ENCODE peak calls at places on chromosomes 4 and X, in seven cellular contexts. Z, S, L, Y, G, W and R are unnamed samples.

GRCh38 chr4:141898336-141898735 is 262.0 kb downstream of the IL15 start:
- DNase-seq in Z (no peak), S (peak), L (no peak), Y (no peak), G (no peak), W (no peak), R (no peak)

GRCh38 chr4:36884151-36884550 is 360.4 kb upstream of the NWD2 start:
- DNase-seq in Z (no peak), S (no peak), L (no peak), Y (no peak), G (no peak), W (no peak), R (no peak)

GRCh38 chr4:3871881-3872833 is 106.0 kb downstream of the ADRA2C start:
- DNase-seq in Z (no peak), S (no peak), L (no peak), Y (peak), G (no peak), W (no peak), R (no peak)

GRCh38 chrX:22085969-22086368 is 53.8 kb downstream of the PHEX start:
- DNase-seq in Z (no peak), S (no peak), L (no peak), Y (no peak), G (no peak), W (no peak), R (no peak)

GRCh38 chr4:143307536-143307935 is 29.1 kb upstream of the GAB1 start:
- DNase-seq in Z (no peak), S (no peak), L (no peak), Y (peak), G (no peak), W (no peak), R (no peak)

GRCh38 chr4:65645185-65645584 is 25.1 kb downstream of the EPHA5 start:
- DNase-seq in Z (no peak), S (peak), L (no peak), Y (no peak), G (peak), W (peak), R (no peak)

GRCh38 chr4:82423245-82424054 is 6.8 kb downstream of the HNRNPDL start:
- DNase-seq in Z (no peak), S (peak), L (no peak), Y (no peak), G (no peak), W (no peak), R (no peak)

GRCh38 chr4:119825696-119826095 is 197.1 kb upstream of the PDE5A start:
- DNase-seq in Z (no peak), S (no peak), L (no peak), Y (no peak), G (no peak), W (no peak), R (no peak)

GRCh38 chr4:152605641-152606304 is 69.9 kb upstream of the FBXW7 start:
- DNase-seq in Z (no peak), S (peak), L (no peak), Y (no peak), G (no peak), W (peak), R (no peak)

GRCh38 chr4:37825943-37826281 is 574 bp upstream of the PGM2 start:
- DNase-seq in Z (no peak), S (no peak), L (no peak), Y (no peak), G (no peak), W (no peak), R (no peak)

GRCh38 chrX:130304587-130305368 is 34.9 kb upstream of the SLC25A14 start:
- DNase-seq in Z (no peak), S (no peak), L (no peak), Y (no peak), G (no peak), W (no peak), R (no peak)

GRCh38 chrX:124421898-124422622 is 75.7 kb downstream of the SH2D1A start:
- DNase-seq in Z (peak), S (no peak), L (no peak), Y (no peak), G (no peak), W (no peak), R (no peak)

GRCh38 chrX:33133320-33133719 is 78.0 kb downstream of the DMD start:
- DNase-seq in Z (no peak), S (no peak), L (no peak), Y (no peak), G (peak), W (no peak), R (no peak)

GRCh38 chr4:142331646-142332045 is 514.5 kb downstream of the INPP4B start:
- DNase-seq in Z (no peak), S (peak), L (no peak), Y (no peak), G (peak), W (peak), R (no peak)

GRCh38 chr4:150987204-150987603 is 27.9 kb downstream of the LRBA start:
- DNase-seq in Z (no peak), S (no peak), L (no peak), Y (no peak), G (no peak), W (no peak), R (no peak)

GRCh38 chr4:83252782-83253405 is 31.7 kb downstream of the COQ2 start:
- DNase-seq in Z (peak), S (peak), L (no peak), Y (peak), G (peak), W (peak), R (no peak)

GRCh38 chr4:151568966-151569365 is 160.0 kb downstream of the FHIP1A start:
- DNase-seq in Z (no peak), S (no peak), L (no peak), Y (no peak), G (no peak), W (no peak), R (no peak)

GRCh38 chr4:101232074-101232776 is 115.1 kb downstream of the PPP3CA start:
- DNase-seq in Z (no peak), S (peak), L (peak), Y (no peak), G (peak), W (peak), R (no peak)

GRCh38 chrX:11932423-11932822 is 174.4 kb downstream of the MSL3 start:
- DNase-seq in Z (no peak), S (no peak), L (no peak), Y (no peak), G (no peak), W (no peak), R (no peak)

GRCh38 chr4:138728566-138728965 is 287.0 kb upstream of the NOCT start:
- DNase-seq in Z (no peak), S (no peak), L (no peak), Y (no peak), G (no peak), W (no peak), R (no peak)

GRCh38 chr4:138727704-138728103 is 287.9 kb upstream of the NOCT start:
- DNase-seq in Z (no peak), S (peak), L (no peak), Y (no peak), G (peak), W (peak), R (no peak)

DNA sequence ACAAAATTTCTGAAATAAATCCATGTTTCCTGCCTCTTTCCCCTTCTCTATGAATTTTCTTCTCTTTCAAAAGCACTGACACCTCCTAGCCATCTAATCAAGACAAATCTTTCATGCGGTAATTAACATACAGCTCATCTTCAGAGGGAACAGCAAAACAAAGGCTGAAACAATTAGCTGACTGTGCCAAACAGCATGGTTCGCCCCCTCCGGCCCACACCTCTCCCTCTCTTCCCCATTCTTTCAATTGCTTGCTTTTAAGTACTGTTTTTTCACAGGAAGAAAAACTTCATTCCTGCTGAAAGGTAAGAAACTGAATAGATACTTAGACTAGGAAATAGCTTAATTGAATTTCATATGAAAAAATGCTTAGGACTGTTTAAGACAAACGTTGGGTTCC is 291.1 kb upstream of the NOCT start:
- DNase-seq in Z (no peak), S (no peak), L (no peak), Y (no peak), G (no peak), W (no peak), R (no peak)
- TF ChIP-seq CTCF in Z (no peak), S (no peak), L (no peak), Y (no peak), G (no peak), W (no peak), R (no peak)

DNA sequence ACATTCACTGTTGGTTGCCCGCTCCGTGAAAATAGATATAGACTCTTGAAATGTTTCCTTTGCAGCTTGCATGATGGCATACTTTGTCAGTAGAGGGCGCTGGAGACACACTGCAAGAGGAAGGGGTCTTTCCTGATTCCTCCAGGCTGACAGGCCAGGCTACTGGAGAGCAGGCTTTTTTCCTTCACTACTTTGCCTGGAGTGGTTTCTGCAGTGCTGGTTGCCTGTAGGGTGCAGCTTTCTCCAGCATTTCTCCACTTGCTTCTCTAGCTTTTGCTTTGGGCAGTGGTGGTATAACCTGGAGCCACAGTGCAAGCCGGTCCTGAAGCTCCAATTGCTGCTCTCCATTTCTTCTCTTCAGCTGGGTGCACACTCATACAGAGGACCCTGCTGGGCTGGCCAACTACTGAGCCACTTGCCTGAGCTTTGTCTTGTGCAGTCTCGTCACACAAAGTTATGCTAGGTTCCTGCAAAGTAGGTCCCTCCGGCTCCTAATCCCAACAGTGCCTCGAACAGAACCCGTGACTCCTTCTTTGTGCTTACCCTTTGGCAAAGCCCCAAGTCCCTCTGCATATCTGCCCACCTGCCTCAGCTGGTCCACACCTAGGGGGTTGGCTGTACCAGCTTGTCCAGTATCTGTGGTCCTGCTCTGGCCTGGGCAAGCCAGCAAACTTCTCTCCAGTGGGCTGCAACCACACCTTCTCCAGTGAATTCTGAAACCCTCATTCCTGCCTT is 46.3 kb downstream of the RASSF6 start:
- DNase-seq in Z (peak), S (peak), L (peak), Y (peak), G (peak), W (peak), R (peak)
- TF ChIP-seq CTCF in Z (peak), S (peak), L (peak), Y (no peak), G (peak), W (peak), R (peak)

GRCh38 chrX:144798972-144799371 is 448.3 kb upstream of the SPANXN1 start:
- DNase-seq in Z (no peak), S (no peak), L (no peak), Y (no peak), G (no peak), W (no peak), R (no peak)
- TF ChIP-seq CTCF in Z (no peak), S (no peak), L (no peak), Y (no peak), G (no peak), W (no peak), R (no peak)

DNA sequence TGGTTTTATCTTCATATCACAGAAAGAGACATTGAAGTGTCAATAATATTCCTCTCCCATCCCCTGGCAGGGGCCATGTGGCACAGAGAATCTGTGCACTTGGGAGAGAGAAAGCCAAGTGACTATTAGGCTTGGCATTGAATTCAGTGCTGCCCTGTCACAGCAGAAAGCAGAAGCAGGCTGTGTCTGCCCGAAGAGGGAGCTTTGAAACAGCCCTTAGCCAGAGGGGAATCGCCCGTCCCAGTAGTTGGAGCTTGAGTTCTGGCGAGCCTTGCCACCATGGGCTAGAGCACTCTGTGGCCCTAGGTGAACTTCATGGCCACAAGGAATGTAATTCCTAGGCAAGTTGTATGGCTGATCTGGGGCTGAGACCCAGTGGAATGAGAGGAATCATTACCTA is 282.5 kb upstream of the PCDH10 start:
- DNase-seq in Z (no peak), S (no peak), L (no peak), Y (no peak), G (no peak), W (no peak), R (no peak)
- TF ChIP-seq CTCF in Z (no peak), S (no peak), L (no peak), Y (no peak), G (no peak), W (no peak), R (no peak)